ENCODE peak calls at places on chromosomes 12 and 14, in seven cellular contexts. One of them, this sample, is unnamed.

GRCh38 chr14:69917287-69917686 is 38.1 kb downstream of the SMOC1 start:
- DNase-seq in Panc1: no peak
- DNase-seq in A549: no peak
- DNase-seq in uterus: no peak
- DNase-seq in astrocyte: no peak
- DNase-seq in lower lobe of right lung: no peak
- DNase-seq in upper lobe of right lung: no peak
- DNase-seq in this sample: no peak

GRCh38 chr12:49366652-49367380 is 446 bp upstream of the SPATS2 start:
- DNase-seq in lower lobe of right lung: peak
- DNase-seq in A549: peak
- DNase-seq in uterus: peak
- DNase-seq in Panc1: no peak
- DNase-seq in astrocyte: peak
- DNase-seq in upper lobe of right lung: peak
- DNase-seq in this sample: peak

GRCh38 chr12:112852810-112853209 is 54.0 kb upstream of the OAS1 start:
- DNase-seq in lower lobe of right lung: no peak
- DNase-seq in Panc1: no peak
- DNase-seq in uterus: no peak
- DNase-seq in astrocyte: no peak
- DNase-seq in upper lobe of right lung: no peak
- DNase-seq in A549: no peak
- DNase-seq in this sample: no peak

GRCh38 chr12:48925218-48925871 is at the start of gene FKBP11:
- DNase-seq in astrocyte: peak
- DNase-seq in lower lobe of right lung: peak
- DNase-seq in upper lobe of right lung: peak
- DNase-seq in uterus: peak
- DNase-seq in Panc1: no peak
- DNase-seq in A549: peak
- DNase-seq in this sample: peak

GRCh38 chr14:20609215-20610001 is 18.2 kb upstream of the RNASE12 start:
- DNase-seq in lower lobe of right lung: peak
- DNase-seq in A549: peak
- DNase-seq in Panc1: peak
- DNase-seq in upper lobe of right lung: peak
- DNase-seq in uterus: peak
- DNase-seq in astrocyte: peak
- DNase-seq in this sample: peak

GRCh38 chr14:22423958-22424357 is 165.1 kb downstream of the DAD1 start:
- DNase-seq in astrocyte: no peak
- DNase-seq in uterus: no peak
- DNase-seq in lower lobe of right lung: no peak
- DNase-seq in A549: no peak
- DNase-seq in upper lobe of right lung: no peak
- DNase-seq in Panc1: no peak
- DNase-seq in this sample: no peak

GRCh38 chr14:90608281-90608680 is 207.9 kb downstream of the TTC7B start:
- DNase-seq in Panc1: no peak
- DNase-seq in lower lobe of right lung: no peak
- DNase-seq in upper lobe of right lung: no peak
- DNase-seq in A549: no peak
- DNase-seq in uterus: no peak
- DNase-seq in astrocyte: no peak
- DNase-seq in this sample: no peak

GRCh38 chr12:50265770-50266524 is 17.4 kb downstream of the LIMA1 start:
- DNase-seq in lower lobe of right lung: no peak
- DNase-seq in uterus: no peak
- DNase-seq in upper lobe of right lung: no peak
- DNase-seq in Panc1: no peak
- DNase-seq in A549: no peak
- DNase-seq in astrocyte: no peak
- DNase-seq in this sample: no peak

GRCh38 chr12:109461846-109462766 is 15.0 kb downstream of the KCTD10 start:
- DNase-seq in A549: peak
- DNase-seq in Panc1: no peak
- DNase-seq in uterus: peak
- DNase-seq in lower lobe of right lung: peak
- DNase-seq in astrocyte: peak
- DNase-seq in upper lobe of right lung: peak
- DNase-seq in this sample: peak

GRCh38 chr14:94196057-94196456 is 21.9 kb downstream of the PPP4R4 start:
- DNase-seq in A549: no peak
- DNase-seq in uterus: no peak
- DNase-seq in lower lobe of right lung: no peak
- DNase-seq in Panc1: no peak
- DNase-seq in astrocyte: no peak
- DNase-seq in upper lobe of right lung: no peak
- DNase-seq in this sample: no peak

GRCh38 chr12:65631621-65632111 is 192.6 kb upstream of the HMGA2 start:
- DNase-seq in lower lobe of right lung: no peak
- DNase-seq in Panc1: peak
- DNase-seq in uterus: no peak
- DNase-seq in upper lobe of right lung: no peak
- DNase-seq in A549: peak
- DNase-seq in astrocyte: peak
- DNase-seq in this sample: no peak

GRCh38 chr12:9673404-9674225 is 4.1 kb downstream of the CLEC2D start:
- DNase-seq in lower lobe of right lung: peak
- DNase-seq in upper lobe of right lung: peak
- DNase-seq in astrocyte: peak
- DNase-seq in uterus: peak
- DNase-seq in A549: peak
- DNase-seq in Panc1: no peak
- DNase-seq in this sample: peak

GRCh38 chr14:61965030-61965745 is 203.0 kb downstream of the SNAPC1 start:
- DNase-seq in Panc1: no peak
- DNase-seq in uterus: no peak
- DNase-seq in lower lobe of right lung: no peak
- DNase-seq in A549: peak
- DNase-seq in upper lobe of right lung: no peak
- DNase-seq in astrocyte: peak
- DNase-seq in this sample: no peak

GRCh38 chr14:23345987-23346692 is 6.5 kb downstream of the SLC22A17 start:
- DNase-seq in uterus: no peak
- DNase-seq in A549: no peak
- DNase-seq in upper lobe of right lung: no peak
- DNase-seq in lower lobe of right lung: no peak
- DNase-seq in astrocyte: no peak
- DNase-seq in Panc1: no peak
- DNase-seq in this sample: no peak

GRCh38 chr14:68598621-68599447 is 194.0 kb downstream of the ZFP36L1 start:
- DNase-seq in upper lobe of right lung: peak
- DNase-seq in astrocyte: peak
- DNase-seq in uterus: peak
- DNase-seq in lower lobe of right lung: peak
- DNase-seq in A549: peak
- DNase-seq in Panc1: peak
- DNase-seq in this sample: peak

GRCh38 chr14:32400480-32400879 is 71.4 kb downstream of the AKAP6 start:
- DNase-seq in upper lobe of right lung: no peak
- DNase-seq in lower lobe of right lung: no peak
- DNase-seq in A549: no peak
- DNase-seq in uterus: no peak
- DNase-seq in Panc1: no peak
- DNase-seq in astrocyte: peak
- DNase-seq in this sample: no peak

GRCh38 chr14:23617539-23617938 is 18.6 kb upstream of the DHRS2 start:
- DNase-seq in lower lobe of right lung: no peak
- DNase-seq in upper lobe of right lung: no peak
- DNase-seq in Panc1: no peak
- DNase-seq in uterus: no peak
- DNase-seq in astrocyte: no peak
- DNase-seq in A549: no peak
- DNase-seq in this sample: no peak

GRCh38 chr12:46263140-46264017 is 5.5 kb downstream of the SLC38A1 start:
- DNase-seq in astrocyte: no peak
- DNase-seq in A549: no peak
- DNase-seq in Panc1: no peak
- DNase-seq in lower lobe of right lung: no peak
- DNase-seq in uterus: no peak
- DNase-seq in upper lobe of right lung: no peak
- DNase-seq in this sample: no peak

GRCh38 chr12:46259713-46260112 is 9.1 kb downstream of the SLC38A1 start:
- DNase-seq in A549: no peak
- DNase-seq in Panc1: no peak
- DNase-seq in astrocyte: no peak
- DNase-seq in lower lobe of right lung: no peak
- DNase-seq in uterus: no peak
- DNase-seq in upper lobe of right lung: no peak
- DNase-seq in this sample: no peak

GRCh38 chr12:46260913-46261476 is 7.8 kb downstream of the SLC38A1 start:
- DNase-seq in uterus: no peak
- DNase-seq in astrocyte: no peak
- DNase-seq in lower lobe of right lung: no peak
- DNase-seq in upper lobe of right lung: no peak
- DNase-seq in Panc1: no peak
- DNase-seq in A549: no peak
- DNase-seq in this sample: no peak

GRCh38 chr12:46260153-46260912 is 8.5 kb downstream of the SLC38A1 start:
- DNase-seq in Panc1: no peak
- DNase-seq in astrocyte: peak
- DNase-seq in upper lobe of right lung: no peak
- DNase-seq in uterus: no peak
- DNase-seq in lower lobe of right lung: no peak
- DNase-seq in A549: no peak
- DNase-seq in this sample: no peak

GRCh38 chr12:46261658-46262057 is 7.2 kb downstream of the SLC38A1 start:
- DNase-seq in A549: no peak
- DNase-seq in lower lobe of right lung: no peak
- DNase-seq in Panc1: no peak
- DNase-seq in upper lobe of right lung: no peak
- DNase-seq in uterus: no peak
- DNase-seq in astrocyte: no peak
- DNase-seq in this sample: no peak
- H3K4me3 ChIP-seq in A549: no peak
- H3K4me3 ChIP-seq in lower lobe of right lung: no peak
- H3K4me3 ChIP-seq in Panc1: no peak
- H3K4me3 ChIP-seq in upper lobe of right lung: no peak
- H3K4me3 ChIP-seq in uterus: no peak
- H3K4me3 ChIP-seq in astrocyte: no peak
- H3K4me3 ChIP-seq in this sample: no peak

DNA sequence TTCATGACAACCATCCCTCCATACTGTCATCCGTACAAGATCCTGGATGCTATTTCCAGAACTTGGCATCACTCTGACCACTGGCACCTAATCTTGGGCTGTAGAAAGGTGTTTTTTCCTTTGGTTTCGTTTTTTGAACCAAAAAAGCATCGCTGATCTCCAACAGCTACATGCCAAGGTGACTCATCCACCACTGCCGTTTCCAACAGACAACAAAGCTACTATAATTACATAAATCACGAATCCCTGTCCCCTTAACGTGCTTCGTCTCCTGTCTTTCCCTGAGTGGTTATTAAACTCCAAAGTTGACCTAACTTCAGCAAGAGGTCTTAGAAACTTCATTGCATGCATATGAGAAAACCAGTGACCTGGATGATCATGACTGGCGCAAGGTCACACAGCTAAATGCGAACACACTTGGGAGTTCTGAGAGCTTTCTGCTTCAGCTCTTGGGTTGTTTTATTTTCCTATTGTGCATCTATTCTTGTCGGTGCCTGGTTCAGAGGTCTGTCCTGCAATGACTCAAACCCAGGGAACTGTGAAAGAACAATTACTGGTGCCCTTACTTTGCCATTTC is 99.9 kb downstream of the PPM1H start:
- DNase-seq in A549: no peak
- DNase-seq in lower lobe of right lung: no peak
- DNase-seq in astrocyte: peak
- DNase-seq in upper lobe of right lung: no peak
- DNase-seq in uterus: peak
- DNase-seq in Panc1: no peak
- DNase-seq in this sample: no peak
- H3K4me3 ChIP-seq in A549: no peak
- H3K4me3 ChIP-seq in lower lobe of right lung: no peak
- H3K4me3 ChIP-seq in astrocyte: peak
- H3K4me3 ChIP-seq in upper lobe of right lung: no peak
- H3K4me3 ChIP-seq in uterus: no peak
- H3K4me3 ChIP-seq in Panc1: no peak
- H3K4me3 ChIP-seq in this sample: no peak

DNA sequence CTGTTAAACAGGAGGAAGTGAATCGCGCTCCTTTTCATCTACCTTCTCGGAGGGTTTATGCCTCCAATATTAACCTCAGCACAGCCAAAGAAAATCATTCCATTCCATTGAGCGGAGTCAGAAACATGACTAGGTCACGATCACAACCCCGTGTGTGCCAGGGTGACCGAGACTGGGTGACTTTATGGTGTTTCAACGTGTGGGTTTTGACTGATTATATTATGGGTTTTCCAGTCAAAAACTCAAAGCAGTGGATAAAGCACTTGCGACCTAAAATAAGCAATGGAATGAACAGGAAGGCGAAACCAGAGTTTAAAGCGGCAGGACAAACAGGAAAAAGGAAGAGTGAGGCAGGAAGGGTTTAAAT is 1.4 kb upstream of the HSPA2 start:
- DNase-seq in lower lobe of right lung: no peak
- DNase-seq in Panc1: no peak
- DNase-seq in uterus: no peak
- DNase-seq in upper lobe of right lung: no peak
- DNase-seq in A549: peak
- DNase-seq in astrocyte: peak
- DNase-seq in this sample: no peak
- H3K4me3 ChIP-seq in lower lobe of right lung: peak
- H3K4me3 ChIP-seq in Panc1: peak
- H3K4me3 ChIP-seq in uterus: peak
- H3K4me3 ChIP-seq in upper lobe of right lung: peak
- H3K4me3 ChIP-seq in A549: peak
- H3K4me3 ChIP-seq in astrocyte: peak
- H3K4me3 ChIP-seq in this sample: peak

DNA sequence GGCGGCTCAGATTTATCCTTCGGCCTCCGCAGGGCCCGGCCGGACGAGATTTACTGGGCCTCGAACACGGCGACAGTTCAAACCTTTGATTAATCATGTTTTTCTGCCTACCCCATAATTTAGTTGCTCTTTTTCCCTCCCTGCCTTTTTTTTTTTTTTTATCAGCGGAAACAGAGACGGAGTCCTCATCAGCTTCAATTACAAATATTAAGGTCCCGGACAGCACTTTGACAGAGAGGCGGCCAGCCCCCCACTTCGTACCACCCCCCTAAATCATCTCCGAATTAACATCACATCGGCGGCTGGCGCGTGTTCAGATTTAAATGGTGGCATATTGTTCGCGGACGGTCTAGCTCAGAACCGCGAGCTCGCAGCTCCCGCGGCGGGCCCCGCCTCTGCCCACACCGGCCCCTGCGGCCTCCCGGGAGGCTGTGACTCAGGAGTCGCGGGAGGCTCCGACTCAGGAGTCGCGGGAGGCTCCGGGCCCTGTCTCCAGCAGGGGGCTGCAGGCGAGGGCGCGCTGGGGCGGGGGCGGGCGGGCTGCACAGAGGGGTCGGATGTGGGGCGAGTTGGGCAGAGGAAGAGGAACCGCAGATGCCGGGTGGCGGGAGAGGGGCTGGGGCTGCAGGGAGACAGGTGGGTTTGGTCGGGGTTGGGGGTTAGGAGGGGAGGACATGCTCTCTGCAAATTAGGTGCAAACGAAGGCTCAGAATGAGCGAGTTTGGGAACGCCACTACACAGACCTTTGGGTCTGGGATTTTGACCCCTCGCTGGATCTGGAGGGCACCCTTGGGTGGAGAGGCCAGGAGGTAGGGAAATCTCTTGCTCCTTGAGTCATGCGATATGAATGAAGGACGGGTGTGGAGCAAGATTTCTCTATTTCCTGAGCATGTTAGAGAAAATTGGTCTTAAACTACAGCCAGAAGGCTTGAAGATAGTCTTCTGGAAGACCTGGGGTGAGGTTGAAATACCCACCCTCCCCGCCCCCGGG is 19.6 kb upstream of the ATP5MC2 start:
- DNase-seq in uterus: no peak
- DNase-seq in upper lobe of right lung: peak
- DNase-seq in A549: peak
- DNase-seq in astrocyte: peak
- DNase-seq in Panc1: no peak
- DNase-seq in lower lobe of right lung: no peak
- DNase-seq in this sample: no peak
- H3K4me3 ChIP-seq in uterus: no peak
- H3K4me3 ChIP-seq in upper lobe of right lung: peak
- H3K4me3 ChIP-seq in A549: peak
- H3K4me3 ChIP-seq in astrocyte: peak
- H3K4me3 ChIP-seq in Panc1: no peak
- H3K4me3 ChIP-seq in lower lobe of right lung: peak
- H3K4me3 ChIP-seq in this sample: no peak